ENCODE peak calls at places on chromosomes 11 and 22, in four cellular contexts. S, Y, H and N are unnamed samples.

GRCh38 chr22:25843660-25844275 is 101.8 kb downstream of the MYO18B start:
- DNase-seq in S (no peak), Y (no peak), H (no peak), N (no peak)

GRCh38 chr22:29202231-29203192 is 3.2 kb upstream of the EMID1 start:
- DNase-seq in H (peak), S (peak), Y (peak), N (peak)

GRCh38 chr11:12841946-12842630 is 167.0 kb upstream of the RASSF10 start:
- DNase-seq in S (peak), H (no peak), Y (peak), N (peak)

GRCh38 chr11:2700415-2701211 is 819 bp upstream of the KCNQ1OT1 start:
- DNase-seq in Y (no peak), S (peak), H (peak), N (peak)

GRCh38 chr11:75214843-75215242 is 25.7 kb upstream of the TPBGL start:
- DNase-seq in Y (no peak), S (no peak), H (no peak), N (no peak)

GRCh38 chr11:17813391-17814059 is 78.9 kb downstream of the KCNC1 start:
- DNase-seq in S (no peak), H (no peak), Y (no peak), N (no peak)

GRCh38 chr11:114291381-114291780 is 4.8 kb upstream of the NNMT start:
- DNase-seq in Y (peak), S (peak), H (no peak), N (no peak)

GRCh38 chr11:102583437-102583836 is 41.7 kb downstream of the MMP20 start:
- DNase-seq in H (no peak), S (no peak), Y (no peak), N (no peak)

GRCh38 chr22:20192293-20192971 is 41.6 kb upstream of the CCDC188 start:
- DNase-seq in S (no peak), H (no peak), Y (no peak), N (no peak)

GRCh38 chr11:88508558-88508807 is 170.9 kb upstream of the CTSC start:
- DNase-seq in Y (no peak), H (no peak), S (no peak), N (no peak)

GRCh38 chr11:88507771-88508557 is 170.4 kb upstream of the CTSC start:
- DNase-seq in S (no peak), H (no peak), Y (no peak), N (no peak)

DNA sequence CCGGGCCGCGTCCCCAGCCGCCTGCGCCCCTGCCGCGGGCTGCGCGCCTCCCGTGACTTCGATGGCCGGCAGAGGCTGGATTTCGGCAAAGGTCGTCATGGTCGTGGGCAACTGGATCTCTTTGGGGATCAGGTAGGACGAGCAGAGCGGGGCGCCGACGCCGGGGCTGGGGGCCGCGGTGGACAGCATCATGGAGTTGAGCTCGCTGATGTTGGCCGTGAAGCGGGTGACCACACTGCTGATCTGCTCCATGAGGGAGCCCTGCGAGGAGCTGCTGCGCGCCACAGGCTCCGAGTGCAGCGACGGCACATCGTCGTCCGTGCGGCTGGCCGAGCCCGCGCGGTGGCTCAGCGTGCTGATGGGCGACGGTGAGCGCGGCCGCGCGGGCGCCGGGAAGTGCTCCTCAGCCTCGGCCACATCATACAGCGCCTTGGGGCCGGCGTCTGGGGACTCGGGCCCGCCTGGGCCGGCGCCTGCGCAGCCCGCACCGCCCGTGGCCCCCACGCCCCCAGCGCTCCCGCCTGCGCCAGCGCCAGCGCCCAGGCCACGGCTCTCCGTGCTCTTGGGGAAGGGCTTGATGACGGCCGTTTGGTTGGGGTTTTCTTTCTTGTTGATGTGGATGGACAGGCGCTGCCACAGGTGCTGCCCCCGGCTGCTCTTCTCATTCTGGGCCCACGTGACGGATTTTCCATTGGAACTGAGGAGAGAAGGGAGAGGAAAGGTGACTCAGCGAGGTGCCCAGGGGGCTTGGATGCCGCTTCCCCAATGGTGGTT is 171.5 kb upstream of the CTSC start:
- DNase-seq in Y (no peak), H (no peak), S (peak), N (peak)
- TF ChIP-seq MAZ in Y (no peak), H (no peak), S (no peak), N (no peak)

GRCh38 chr22:33476206-33476605 is 418.0 kb upstream of the SYN3 start:
- DNase-seq in S (no peak), Y (no peak), H (peak), N (no peak)
- TF ChIP-seq MAZ in S (no peak), Y (no peak), H (no peak), N (no peak)

DNA sequence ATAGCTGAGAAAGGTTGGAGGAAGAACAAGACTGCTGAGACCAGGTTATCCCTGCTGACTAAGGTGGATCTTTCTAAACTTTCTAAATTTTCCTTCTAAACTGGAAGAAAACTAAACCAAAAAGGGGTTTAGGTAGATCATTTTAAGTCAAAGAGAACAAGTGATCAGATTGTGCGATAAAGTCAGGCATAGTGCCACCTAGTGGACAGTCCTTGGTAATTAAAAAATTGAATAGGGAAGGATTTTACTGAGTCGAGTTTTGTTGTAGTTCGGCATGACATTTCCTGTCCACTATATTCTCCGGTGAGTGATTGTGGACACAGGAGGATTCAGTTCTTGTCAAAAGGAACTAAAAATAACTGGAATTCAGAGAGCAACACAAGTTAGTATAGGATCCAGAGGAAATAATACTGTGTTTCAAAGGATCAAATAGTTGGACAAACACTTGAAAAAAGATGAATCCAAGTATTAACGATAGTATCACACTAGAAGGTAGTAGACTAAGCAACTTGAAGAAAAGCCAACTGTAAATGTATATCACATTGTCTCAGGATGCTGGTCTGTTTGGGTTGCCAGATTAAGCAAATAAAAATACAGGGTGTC is 1236.4 kb downstream of the FAM181B start:
- DNase-seq in H (peak), S (peak), Y (peak), N (peak)
- TF ChIP-seq MAZ in H (no peak), S (no peak), Y (no peak), N (no peak)

DNA sequence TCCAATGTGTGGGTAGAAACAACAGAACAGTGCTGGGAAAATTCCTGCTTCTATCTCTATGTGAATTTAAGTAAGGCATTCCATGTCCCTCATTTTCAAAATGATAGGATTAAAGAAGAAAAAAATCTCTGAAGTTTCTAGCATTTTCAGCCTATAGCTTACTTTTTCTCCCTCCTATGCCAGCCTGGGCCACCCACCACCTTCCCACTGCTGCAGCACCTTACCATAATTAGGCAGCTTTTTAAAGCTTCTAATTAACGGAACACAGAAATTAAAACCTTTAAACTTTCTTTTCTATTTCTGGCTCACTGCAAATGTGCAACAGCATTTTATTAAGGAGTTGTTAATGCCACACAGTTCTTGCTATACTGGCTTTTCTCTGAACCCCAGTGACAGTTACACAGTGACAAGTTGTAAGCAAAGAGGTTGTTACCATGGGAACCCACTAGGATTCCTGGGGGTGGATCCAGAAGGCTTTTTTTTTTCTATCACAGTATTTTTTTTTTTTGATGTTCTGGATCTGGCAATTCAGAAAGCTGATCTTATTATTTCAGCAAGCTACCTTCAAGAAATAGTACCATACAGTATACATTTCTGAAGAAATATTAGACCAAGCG is 20.2 kb downstream of the CELF1 start:
- DNase-seq in H (no peak), Y (peak), S (no peak), N (no peak)
- TF ChIP-seq MAZ in H (no peak), Y (no peak), S (no peak), N (no peak)